ENCODE peak calls at places on chromosome 17, in ten cellular contexts. B, V, A, K, G, P, X, C, S and H are unnamed samples. For H3K4me1 and H3K27me3, the result is how much of the 10 kb centered on the place peaks cover.

GRCh38 chr17:33964344-33964979 is 290.6 kb upstream of the CCL2 start:
- DNase-seq in K (no peak), A (peak), S (no peak), G (no peak), V (no peak), C (no peak), X (no peak), P (no peak), B (no peak), H (no peak)

GRCh38 chr17:66724581-66725341 is 110.2 kb upstream of the CACNG5 start:
- DNase-seq in G (no peak), X (no peak), A (no peak), V (peak), P (no peak), K (no peak), S (no peak), B (no peak), C (no peak), H (no peak)

GRCh38 chr17:62968445-62968923 is 2.4 kb downstream of the TANC2 start:
- DNase-seq in P (peak), B (no peak), C (peak), G (no peak), K (no peak), V (peak), S (no peak), A (peak), X (no peak), H (peak)

GRCh38 chr17:29071303-29071702 is 28.4 kb downstream of the PIPOX start:
- DNase-seq in P (no peak), G (no peak), A (no peak), V (no peak), X (no peak), S (no peak), K (no peak), C (no peak), B (no peak), H (no peak)

GRCh38 chr17:8831234-8831849 is 32.2 kb upstream of the MFSD6L start:
- DNase-seq in X (no peak), S (no peak), K (no peak), V (no peak), B (no peak), A (no peak), P (no peak), G (no peak), C (no peak), H (no peak)

GRCh38 chr17:73591278-73592078 is 52.8 kb downstream of the SDK2 start:
- DNase-seq in K (no peak), B (peak), G (no peak), C (no peak), X (no peak), V (no peak), P (no peak), S (no peak), A (peak), H (no peak)

GRCh38 chr17:8382052-8382879 is 727 bp downstream of the RPL26 start:
- DNase-seq in A (no peak), C (no peak), P (peak), B (no peak), X (no peak), V (no peak), K (no peak), G (no peak), S (no peak), H (no peak)

GRCh38 chr17:348692-349425 is 3.7 kb downstream of the RPH3AL start:
- DNase-seq in G (peak), X (no peak), A (no peak), S (no peak), V (no peak), B (no peak), P (peak), K (peak), C (no peak), H (no peak)

GRCh38 chr17:82060614-82061013 is 5.0 kb downstream of the DUS1L start:
- DNase-seq in K (peak), P (no peak), G (no peak), B (no peak), C (no peak), V (no peak), S (no peak), X (no peak), A (peak), H (no peak)

GRCh38 chr17:67281053-67281452 is 36.1 kb upstream of the HELZ start:
- DNase-seq in V (no peak), P (no peak), A (no peak), S (no peak), C (no peak), G (no peak), B (no peak), X (no peak), K (no peak), H (peak)

GRCh38 chr17:39702901-39703893 is 3.3 kb downstream of the ERBB2 start:
- DNase-seq in X (no peak), K (no peak), B (no peak), P (no peak), A (no peak), C (no peak), G (peak), S (no peak), V (peak), H (no peak)

GRCh38 chr17:82889496-82890338 is 49.9 kb upstream of the ZNF750 start:
- DNase-seq in A (no peak), G (peak), B (no peak), X (no peak), S (no peak), K (peak), P (peak), V (no peak), C (no peak), H (no peak)

GRCh38 chr17:38748329-38749221 is at the start of gene PCGF2:
- DNase-seq in C (peak), V (peak), P (peak), K (peak), X (no peak), S (peak), G (peak), A (peak), B (no peak), H (peak)

GRCh38 chr17:75876938-75877751 is 1.2 kb downstream of the TRIM47 start:
- DNase-seq in V (peak), S (peak), X (no peak), K (peak), C (peak), B (no peak), P (peak), G (peak), A (no peak), H (no peak)

GRCh38 chr17:64262422-64263260 is at the start of gene TEX2:
- DNase-seq in X (peak), K (peak), A (peak), P (peak), G (peak), C (peak), S (no peak), V (no peak), B (peak), H (peak)

GRCh38 chr17:51045616-51046526 is 74.8 kb downstream of the SPAG9 start:
- DNase-seq in P (peak), B (no peak), G (no peak), A (no peak), K (no peak), C (no peak), S (no peak), V (no peak), X (no peak), H (peak)

GRCh38 chr17:50837980-50838954 is 2.9 kb downstream of the WFIKKN2 start:
- DNase-seq in V (no peak), G (no peak), B (no peak), C (no peak), K (no peak), X (no peak), P (no peak), A (no peak), S (no peak), H (no peak)

GRCh38 chr17:48618366-48618896 is 3.3 kb upstream of the HOXB8 start:
- DNase-seq in V (peak), G (peak), A (peak), K (peak), X (peak), P (peak), C (peak), S (peak), B (peak), H (peak)

GRCh38 chr17:35900693-35901487 is 20.7 kb upstream of the CCL5 start:
- DNase-seq in G (no peak), K (no peak), A (no peak), C (no peak), B (no peak), S (no peak), X (peak), V (no peak), P (no peak), H (no peak)

GRCh38 chr17:50513501-50513900 is 5.3 kb downstream of the MYCBPAP start:
- DNase-seq in K (no peak), V (no peak), C (no peak), S (no peak), G (no peak), P (no peak), X (no peak), A (no peak), B (no peak), H (no peak)

GRCh38 chr17:58060596-58061191 is 22.5 kb upstream of the DYNLL2 start:
- DNase-seq in G (no peak), S (no peak), B (no peak), A (peak), K (no peak), C (peak), P (no peak), X (no peak), V (peak), H (no peak)

GRCh38 chr17:13416748-13417363 is 184.9 kb downstream of the HS3ST3A1 start:
- DNase-seq in P (no peak), K (no peak), B (no peak), A (no peak), V (no peak), G (no peak), S (no peak), X (no peak), C (no peak), H (no peak)

GRCh38 chr17:45791041-45791582 is 7.0 kb downstream of the CRHR1 start:
- DNase-seq in A (no peak), P (no peak), K (no peak), V (no peak), S (no peak), B (no peak), G (no peak), X (no peak), C (no peak), H (no peak)

GRCh38 chr17:15213381-15214087 is 51.6 kb downstream of the PMP22 start:
- DNase-seq in S (no peak), K (no peak), G (no peak), V (peak), P (no peak), B (no peak), X (no peak), A (no peak), C (no peak), H (peak)

GRCh38 chr17:35227546-35227945 is 15.3 kb upstream of the SLFN5 start:
- DNase-seq in S (no peak), B (no peak), G (no peak), C (no peak), X (no peak), A (no peak), K (no peak), P (no peak), V (no peak), H (no peak)

GRCh38 chr17:34721326-34721725 is 141.9 kb downstream of the TMEM132E start:
- DNase-seq in V (no peak), G (no peak), B (no peak), K (no peak), X (no peak), S (no peak), A (no peak), P (peak), C (no peak), H (no peak)

GRCh38 chr17:10197721-10198508 is 491 bp downstream of the GAS7 start:
- DNase-seq in X (no peak), B (no peak), C (no peak), G (peak), A (peak), K (no peak), V (no peak), S (no peak), P (no peak), H (no peak)

GRCh38 chr17:3735515-3735914 is 11.8 kb downstream of the HASPIN start:
- DNase-seq in X (no peak), A (no peak), K (no peak), P (no peak), V (peak), C (no peak), S (no peak), B (no peak), G (no peak), H (no peak)

GRCh38 chr17:7837375-7838290 is 3.6 kb downstream of the KDM6B start:
- DNase-seq in C (no peak), G (no peak), V (no peak), K (no peak), A (no peak), X (no peak), B (no peak), S (no peak), P (no peak), H (peak)

GRCh38 chr17:8173056-8173870 is 2.9 kb downstream of the TMEM107 start:
- DNase-seq in A (peak), V (peak), P (peak), C (peak), B (peak), S (no peak), G (peak), X (peak), K (peak), H (peak)

GRCh38 chr17:81046770-81047359 is 11.9 kb downstream of the BAIAP2 start:
- DNase-seq in X (no peak), A (no peak), S (no peak), G (no peak), C (no peak), P (no peak), V (no peak), K (no peak), B (no peak), H (no peak)
- H3K4me1 ChIP-seq in X (under half), A (under half), S (under half), G (half or more), C (under half), P (half or more), V (under half), K (under half), B (under half), H (under half)

DNA sequence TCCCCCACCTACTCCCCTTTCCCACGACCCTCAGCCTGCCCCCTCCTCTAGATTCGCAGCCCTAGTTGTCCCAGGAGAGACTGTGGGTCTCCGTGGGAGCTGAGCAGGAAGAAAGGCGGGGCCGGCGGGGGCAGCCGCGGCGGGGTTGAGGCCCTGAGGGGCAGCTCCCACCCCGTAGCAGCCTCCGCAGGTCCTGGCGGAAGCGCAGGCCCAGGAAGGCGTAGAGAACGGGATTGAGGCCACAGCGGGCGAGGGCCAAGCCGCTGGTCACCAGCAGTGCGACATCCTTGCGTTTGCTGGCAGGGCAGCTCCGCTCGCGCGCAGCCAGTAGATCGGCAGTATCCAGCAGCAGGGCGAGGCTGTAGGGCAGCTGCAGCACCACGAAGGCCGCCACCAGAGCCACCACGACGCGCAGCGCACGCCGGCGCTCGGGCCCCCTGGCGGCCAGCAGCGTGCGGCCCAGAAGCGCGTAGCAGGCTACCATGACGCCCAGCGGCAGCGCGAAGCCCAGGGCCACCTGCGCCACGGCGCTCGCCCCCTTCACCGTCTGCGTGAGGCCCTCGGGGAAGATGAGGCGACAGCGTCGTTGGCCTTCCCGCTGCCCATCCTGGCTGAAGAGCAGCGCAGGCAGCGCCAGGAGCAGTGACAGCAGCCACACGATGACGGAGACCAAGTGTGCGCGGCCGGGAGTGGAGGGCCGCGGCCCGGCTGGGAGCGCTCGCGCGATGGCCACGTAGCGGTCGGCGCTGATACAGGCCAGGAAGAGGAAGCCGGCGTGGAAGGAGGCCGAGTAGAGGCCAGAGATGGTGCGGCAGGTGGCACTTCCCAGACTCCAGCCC is 1.9 kb downstream of the CCR10 start:
- DNase-seq in G (peak), X (peak), S (no peak), A (peak), P (peak), K (peak), C (peak), V (peak), B (peak), H (peak)
- H3K4me3 ChIP-seq in G (peak), X (peak), S (peak), A (no peak), P (peak), K (peak), C (no peak), V (peak), B (peak), H (peak)

DNA sequence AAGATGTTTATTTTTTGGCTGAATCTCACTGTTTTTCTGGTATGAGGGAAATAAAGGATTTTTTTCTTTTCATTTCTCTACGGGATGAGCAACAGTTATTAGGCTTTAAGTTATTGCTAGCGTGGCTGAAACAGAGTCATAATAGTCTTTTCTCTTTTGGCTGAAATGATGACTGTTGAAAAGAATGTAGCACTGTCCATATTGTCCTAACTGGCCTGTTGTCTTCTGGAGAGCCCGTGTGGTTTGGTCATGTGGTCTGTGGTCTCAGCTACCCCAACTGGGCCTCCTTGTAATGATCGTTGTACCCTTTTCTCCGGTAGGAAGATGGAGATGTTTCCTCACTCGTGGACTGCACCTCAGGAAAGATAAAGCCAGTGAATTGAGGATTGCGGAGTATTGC is 36.6 kb downstream of the EPN2 start:
- DNase-seq in X (no peak), K (no peak), B (no peak), P (no peak), A (no peak), G (no peak), C (no peak), V (no peak), S (no peak), H (no peak)
- H3K27me3 ChIP-seq in X (under half), K (under half), B (under half), P (under half), A (half or more), G (under half), C (under half), V (under half), S (under half), H (under half)

DNA sequence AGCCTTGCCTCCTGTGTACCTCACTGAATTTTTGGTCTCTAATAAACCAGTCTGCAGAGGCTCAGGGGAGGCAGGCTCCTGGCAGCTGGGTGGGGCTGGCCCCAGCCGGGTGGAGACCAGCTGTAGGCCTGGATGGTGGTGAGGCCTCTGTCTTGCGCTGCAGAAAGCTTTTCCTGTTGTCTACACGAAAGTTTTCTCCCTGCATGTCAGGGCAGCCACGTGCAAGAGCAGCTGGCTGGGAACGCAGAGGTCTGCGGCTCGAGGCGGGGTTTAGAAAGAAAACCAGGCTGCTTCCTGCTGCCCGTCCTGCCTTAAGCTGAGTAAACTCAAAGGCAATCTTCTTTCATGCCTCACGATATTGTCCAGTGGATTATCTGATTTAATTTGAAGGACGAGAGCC is 2.4 kb downstream of the SERPINF1 start:
- DNase-seq in B (peak), P (peak), G (peak), C (no peak), V (peak), K (no peak), S (peak), X (no peak), A (peak), H (peak)
- H3K4me1 ChIP-seq in B (under half), P (under half), G (under half), C (under half), V (under half), K (under half), S (under half), X (under half), A (under half), H (under half)

GRCh38 chr17:31877341-31877740 is 18.3 kb upstream of the COPRS start:
- DNase-seq in C (no peak), S (peak), K (no peak), X (no peak), G (no peak), V (no peak), B (no peak), P (no peak), A (no peak), H (no peak)

GRCh38 chr17:31875081-31875480 is 16.0 kb upstream of the COPRS start:
- DNase-seq in K (no peak), P (no peak), X (no peak), V (no peak), B (no peak), S (no peak), G (no peak), A (no peak), C (no peak), H (no peak)

GRCh38 chr17:31880311-31880710 is 21.2 kb downstream of the UTP6 start:
- DNase-seq in G (no peak), A (no peak), P (no peak), K (no peak), B (no peak), S (no peak), X (no peak), C (no peak), V (no peak), H (no peak)

GRCh38 chr17:31878703-31879073 is 19.6 kb upstream of the COPRS start:
- DNase-seq in K (no peak), G (no peak), A (no peak), B (no peak), C (no peak), P (no peak), V (no peak), X (no peak), S (no peak), H (no peak)

DNA sequence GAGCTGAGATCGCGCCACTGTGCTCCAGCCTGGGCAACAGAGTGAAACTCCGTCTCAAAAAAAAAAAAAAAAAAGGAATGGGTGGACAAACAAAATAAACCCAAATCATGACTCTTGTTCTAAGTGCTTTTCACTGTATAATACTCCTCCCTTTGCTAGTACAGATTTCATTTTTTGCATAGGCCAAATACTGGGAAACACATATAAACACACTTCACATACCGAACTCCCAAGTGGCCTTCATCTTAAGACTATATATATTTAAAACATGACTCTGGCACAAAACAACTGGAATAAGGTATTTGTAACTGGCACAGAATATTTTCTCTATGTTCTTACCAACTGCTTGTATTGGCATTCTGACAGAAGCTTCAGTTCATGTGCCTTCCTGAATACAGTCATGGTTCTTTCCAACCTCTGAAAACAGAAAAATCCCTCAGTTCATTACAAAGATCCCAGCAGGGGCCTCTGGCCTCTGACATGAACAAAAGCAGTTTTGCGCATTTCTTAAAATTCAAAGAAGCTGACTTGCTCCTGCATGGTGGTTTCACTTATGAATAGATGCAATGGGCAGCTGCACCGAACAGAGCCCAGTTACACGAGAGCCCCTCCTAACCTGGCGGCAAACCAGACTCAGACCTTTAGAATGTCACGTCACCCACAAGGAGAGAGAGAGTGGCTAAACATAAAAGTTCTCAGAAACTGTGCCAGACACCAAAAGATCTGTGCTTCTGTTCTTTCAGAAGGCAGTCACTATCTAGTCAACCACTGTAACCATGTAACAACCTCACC is 19.1 kb upstream of the COPRS start:
- DNase-seq in X (no peak), A (no peak), G (no peak), K (no peak), C (no peak), B (no peak), P (no peak), V (peak), S (no peak), H (no peak)
- H3K4me3 ChIP-seq in X (no peak), A (no peak), G (no peak), K (no peak), C (no peak), B (no peak), P (no peak), V (no peak), S (peak), H (no peak)